ENCODE peak calls at places on chromosomes 6 and 20, in ten cellular contexts. One of them, this sample, is unnamed.

GRCh38 chr20:23915844-23916243 is 36.3 kb upstream of the CST5 start:
- DNase-seq in AG10803: no peak
- DNase-seq in GM10248: no peak
- DNase-seq in cardiac fibroblast: no peak
- DNase-seq in tibial nerve: no peak
- DNase-seq in A549: no peak
- DNase-seq in brain microvascular endothelial cell: no peak
- DNase-seq in keratinocyte: no peak
- DNase-seq in GM06990: no peak
- DNase-seq in GM20000: no peak
- DNase-seq in this sample: no peak

GRCh38 chr20:20782221-20782620 is 69.8 kb upstream of the RALGAPA2 start:
- DNase-seq in AG10803: no peak
- DNase-seq in GM10248: no peak
- DNase-seq in cardiac fibroblast: no peak
- DNase-seq in tibial nerve: no peak
- DNase-seq in A549: no peak
- DNase-seq in brain microvascular endothelial cell: no peak
- DNase-seq in keratinocyte: no peak
- DNase-seq in GM06990: no peak
- DNase-seq in GM20000: no peak
- DNase-seq in this sample: no peak

GRCh38 chr6:156167289-156168076 is 609.7 kb upstream of the ARID1B start:
- DNase-seq in AG10803: peak; percentile 3
- DNase-seq in GM10248: no peak
- DNase-seq in cardiac fibroblast: peak; percentile 3
- DNase-seq in tibial nerve: peak; percentile 25
- DNase-seq in A549: no peak
- DNase-seq in brain microvascular endothelial cell: peak; percentile 22
- DNase-seq in keratinocyte: no peak
- DNase-seq in GM06990: no peak
- DNase-seq in GM20000: no peak
- DNase-seq in this sample: no peak

GRCh38 chr20:31821427-31821826 is 2.3 kb downstream of the MYLK2 start:
- DNase-seq in AG10803: no peak
- DNase-seq in GM10248: no peak
- DNase-seq in cardiac fibroblast: no peak
- DNase-seq in tibial nerve: no peak
- DNase-seq in A549: no peak
- DNase-seq in brain microvascular endothelial cell: no peak
- DNase-seq in keratinocyte: no peak
- DNase-seq in GM06990: no peak
- DNase-seq in GM20000: no peak
- DNase-seq in this sample: no peak

GRCh38 chr6:53358440-53359087 is 9.8 kb upstream of the ELOVL5 start:
- DNase-seq in AG10803: no peak
- DNase-seq in GM10248: no peak
- DNase-seq in cardiac fibroblast: no peak
- DNase-seq in tibial nerve: no peak
- DNase-seq in A549: no peak
- DNase-seq in brain microvascular endothelial cell: no peak
- DNase-seq in keratinocyte: no peak
- DNase-seq in GM06990: no peak
- DNase-seq in GM20000: peak; percentile 33
- DNase-seq in this sample: no peak

GRCh38 chr20:33023439-33024262 is 7.8 kb upstream of the BPIFB6 start:
- DNase-seq in AG10803: no peak
- DNase-seq in GM10248: no peak
- DNase-seq in cardiac fibroblast: no peak
- DNase-seq in tibial nerve: no peak
- DNase-seq in A549: no peak
- DNase-seq in brain microvascular endothelial cell: no peak
- DNase-seq in keratinocyte: no peak
- DNase-seq in GM06990: no peak
- DNase-seq in GM20000: no peak
- DNase-seq in this sample: no peak

GRCh38 chr20:37347347-37347823 is 1.4 kb downstream of the SRC start:
- DNase-seq in AG10803: no peak
- DNase-seq in GM10248: no peak
- DNase-seq in cardiac fibroblast: no peak
- DNase-seq in tibial nerve: no peak
- DNase-seq in A549: no peak
- DNase-seq in brain microvascular endothelial cell: no peak
- DNase-seq in keratinocyte: no peak
- DNase-seq in GM06990: no peak
- DNase-seq in GM20000: no peak
- DNase-seq in this sample: no peak

GRCh38 chr6:87483929-87484328 is 11.2 kb downstream of the SLC35A1 start:
- DNase-seq in AG10803: peak; percentile 44
- DNase-seq in GM10248: no peak
- DNase-seq in cardiac fibroblast: peak; percentile 38
- DNase-seq in tibial nerve: no peak
- DNase-seq in A549: peak; percentile 25
- DNase-seq in brain microvascular endothelial cell: peak; percentile 40
- DNase-seq in keratinocyte: no peak
- DNase-seq in GM06990: no peak
- DNase-seq in GM20000: no peak
- DNase-seq in this sample: no peak

GRCh38 chr6:90078513-90079289 is 184.4 kb downstream of the GJA10 start:
- DNase-seq in AG10803: peak; percentile 5
- DNase-seq in GM10248: no peak
- DNase-seq in cardiac fibroblast: peak; percentile 9
- DNase-seq in tibial nerve: no peak
- DNase-seq in A549: no peak
- DNase-seq in brain microvascular endothelial cell: no peak
- DNase-seq in keratinocyte: no peak
- DNase-seq in GM06990: no peak
- DNase-seq in GM20000: no peak
- DNase-seq in this sample: no peak

GRCh38 chr6:120871416-120872261 is 462.6 kb downstream of the TBC1D32 start:
- DNase-seq in AG10803: no peak
- DNase-seq in GM10248: no peak
- DNase-seq in cardiac fibroblast: no peak
- DNase-seq in tibial nerve: no peak
- DNase-seq in A549: no peak
- DNase-seq in brain microvascular endothelial cell: no peak
- DNase-seq in keratinocyte: no peak
- DNase-seq in GM06990: no peak
- DNase-seq in GM20000: no peak
- DNase-seq in this sample: no peak

GRCh38 chr6:163860194-163861081 is 445.9 kb downstream of the QKI start:
- DNase-seq in AG10803: peak; percentile 63
- DNase-seq in GM10248: no peak
- DNase-seq in cardiac fibroblast: peak; percentile 9
- DNase-seq in tibial nerve: peak; percentile 15
- DNase-seq in A549: no peak
- DNase-seq in brain microvascular endothelial cell: peak; percentile 28
- DNase-seq in keratinocyte: no peak
- DNase-seq in GM06990: no peak
- DNase-seq in GM20000: no peak
- DNase-seq in this sample: no peak

GRCh38 chr6:42511803-42512422 is 51.9 kb upstream of the UBR2 start:
- DNase-seq in AG10803: peak; percentile 38
- DNase-seq in GM10248: no peak
- DNase-seq in cardiac fibroblast: peak; percentile 64
- DNase-seq in tibial nerve: no peak
- DNase-seq in A549: no peak
- DNase-seq in brain microvascular endothelial cell: peak; percentile 24
- DNase-seq in keratinocyte: no peak
- DNase-seq in GM06990: no peak
- DNase-seq in GM20000: no peak
- DNase-seq in this sample: no peak

GRCh38 chr20:59648720-59649119 is 44.4 kb downstream of the PHACTR3 start:
- DNase-seq in AG10803: no peak
- DNase-seq in GM10248: no peak
- DNase-seq in cardiac fibroblast: no peak
- DNase-seq in tibial nerve: no peak
- DNase-seq in A549: no peak
- DNase-seq in brain microvascular endothelial cell: no peak
- DNase-seq in keratinocyte: no peak
- DNase-seq in GM06990: no peak
- DNase-seq in GM20000: no peak
- DNase-seq in this sample: no peak

GRCh38 chr20:59645761-59646171 is 41.4 kb downstream of the PHACTR3 start:
- DNase-seq in AG10803: peak; percentile 5
- DNase-seq in GM10248: no peak
- DNase-seq in cardiac fibroblast: no peak
- DNase-seq in tibial nerve: no peak
- DNase-seq in A549: no peak
- DNase-seq in brain microvascular endothelial cell: no peak
- DNase-seq in keratinocyte: no peak
- DNase-seq in GM06990: no peak
- DNase-seq in GM20000: no peak
- DNase-seq in this sample: no peak

GRCh38 chr20:59646487-59646886 is 42.1 kb downstream of the PHACTR3 start:
- DNase-seq in AG10803: no peak
- DNase-seq in GM10248: no peak
- DNase-seq in cardiac fibroblast: no peak
- DNase-seq in tibial nerve: no peak
- DNase-seq in A549: no peak
- DNase-seq in brain microvascular endothelial cell: no peak
- DNase-seq in keratinocyte: no peak
- DNase-seq in GM06990: no peak
- DNase-seq in GM20000: no peak
- DNase-seq in this sample: no peak

GRCh38 chr20:59645316-59645715 is 41.0 kb downstream of the PHACTR3 start:
- DNase-seq in AG10803: no peak
- DNase-seq in GM10248: no peak
- DNase-seq in cardiac fibroblast: no peak
- DNase-seq in tibial nerve: no peak
- DNase-seq in A549: no peak
- DNase-seq in brain microvascular endothelial cell: no peak
- DNase-seq in keratinocyte: no peak
- DNase-seq in GM06990: no peak
- DNase-seq in GM20000: no peak
- DNase-seq in this sample: no peak

GRCh38 chr20:59647271-59647670 is 42.9 kb downstream of the PHACTR3 start:
- DNase-seq in AG10803: no peak
- DNase-seq in GM10248: no peak
- DNase-seq in cardiac fibroblast: no peak
- DNase-seq in tibial nerve: no peak
- DNase-seq in A549: no peak
- DNase-seq in brain microvascular endothelial cell: no peak
- DNase-seq in keratinocyte: no peak
- DNase-seq in GM06990: no peak
- DNase-seq in GM20000: no peak
- DNase-seq in this sample: no peak
- TF ChIP-seq CTCF in AG10803: no peak
- TF ChIP-seq CTCF in GM10248: no peak
- TF ChIP-seq CTCF in cardiac fibroblast: no peak
- TF ChIP-seq CTCF in tibial nerve: no peak
- TF ChIP-seq CTCF in A549: no peak
- TF ChIP-seq CTCF in brain microvascular endothelial cell: no peak
- TF ChIP-seq CTCF in keratinocyte: no peak
- TF ChIP-seq CTCF in GM06990: no peak
- TF ChIP-seq CTCF in GM20000: no peak
- TF ChIP-seq CTCF in this sample: no peak

GRCh38 chr20:59055302-59055701 is 12.7 kb upstream of the PRELID3B start:
- DNase-seq in AG10803: no peak
- DNase-seq in GM10248: no peak
- DNase-seq in cardiac fibroblast: peak; percentile 61
- DNase-seq in tibial nerve: peak; percentile 33
- DNase-seq in A549: peak; percentile 30
- DNase-seq in brain microvascular endothelial cell: no peak
- DNase-seq in keratinocyte: no peak
- DNase-seq in GM06990: no peak
- DNase-seq in GM20000: no peak
- DNase-seq in this sample: no peak
- TF ChIP-seq CTCF in AG10803: peak; percentile 39
- TF ChIP-seq CTCF in GM10248: peak; percentile 37
- TF ChIP-seq CTCF in cardiac fibroblast: peak; percentile 37
- TF ChIP-seq CTCF in tibial nerve: no peak
- TF ChIP-seq CTCF in A549: peak; percentile 49
- TF ChIP-seq CTCF in brain microvascular endothelial cell: peak; percentile 36
- TF ChIP-seq CTCF in keratinocyte: peak; percentile 37
- TF ChIP-seq CTCF in GM06990: peak; percentile 33
- TF ChIP-seq CTCF in GM20000: no peak
- TF ChIP-seq CTCF in this sample: peak; percentile 38

DNA sequence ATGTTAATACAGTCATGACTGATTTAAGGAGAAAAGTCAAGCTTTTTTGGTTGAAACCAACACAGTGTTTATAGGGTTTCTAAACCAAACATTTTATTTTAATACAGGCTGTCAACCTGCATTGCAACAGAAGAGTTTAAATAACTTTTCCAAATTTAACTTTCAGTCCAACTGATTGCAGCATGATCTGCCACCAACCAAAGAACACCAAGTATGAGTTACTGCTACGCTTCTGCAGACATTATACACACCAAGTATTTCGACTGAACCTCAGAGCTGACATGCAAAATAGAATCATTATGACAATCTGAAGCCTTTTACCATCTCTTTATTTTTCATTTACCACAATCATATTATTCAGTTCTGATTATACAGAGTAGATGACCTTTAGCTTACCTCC is 151.2 kb upstream of the DST start:
- DNase-seq in AG10803: no peak
- DNase-seq in GM10248: no peak
- DNase-seq in cardiac fibroblast: no peak
- DNase-seq in tibial nerve: no peak
- DNase-seq in A549: no peak
- DNase-seq in brain microvascular endothelial cell: no peak
- DNase-seq in keratinocyte: no peak
- DNase-seq in GM06990: no peak
- DNase-seq in GM20000: no peak
- DNase-seq in this sample: no peak
- TF ChIP-seq CTCF in AG10803: no peak
- TF ChIP-seq CTCF in GM10248: no peak
- TF ChIP-seq CTCF in cardiac fibroblast: no peak
- TF ChIP-seq CTCF in tibial nerve: no peak
- TF ChIP-seq CTCF in A549: no peak
- TF ChIP-seq CTCF in brain microvascular endothelial cell: no peak
- TF ChIP-seq CTCF in keratinocyte: no peak
- TF ChIP-seq CTCF in GM06990: no peak
- TF ChIP-seq CTCF in GM20000: no peak
- TF ChIP-seq CTCF in this sample: no peak

GRCh38 chr6:45791600-45792168 is 224.0 kb downstream of the CLIC5 start:
- DNase-seq in AG10803: peak; percentile 93
- DNase-seq in GM10248: no peak
- DNase-seq in cardiac fibroblast: peak; percentile 78
- DNase-seq in tibial nerve: no peak
- DNase-seq in A549: no peak
- DNase-seq in brain microvascular endothelial cell: peak; percentile 43
- DNase-seq in keratinocyte: no peak
- DNase-seq in GM06990: no peak
- DNase-seq in GM20000: no peak
- DNase-seq in this sample: no peak

GRCh38 chr6:45794465-45794864 is 221.2 kb downstream of the CLIC5 start:
- DNase-seq in AG10803: no peak
- DNase-seq in GM10248: no peak
- DNase-seq in cardiac fibroblast: no peak
- DNase-seq in tibial nerve: no peak
- DNase-seq in A549: no peak
- DNase-seq in brain microvascular endothelial cell: no peak
- DNase-seq in keratinocyte: no peak
- DNase-seq in GM06990: no peak
- DNase-seq in GM20000: no peak
- DNase-seq in this sample: no peak

GRCh38 chr6:45791181-45791580 is 224.5 kb downstream of the CLIC5 start:
- DNase-seq in AG10803: no peak
- DNase-seq in GM10248: no peak
- DNase-seq in cardiac fibroblast: peak; percentile 50
- DNase-seq in tibial nerve: no peak
- DNase-seq in A549: no peak
- DNase-seq in brain microvascular endothelial cell: peak; percentile 1
- DNase-seq in keratinocyte: no peak
- DNase-seq in GM06990: no peak
- DNase-seq in GM20000: no peak
- DNase-seq in this sample: no peak

GRCh38 chr6:45795678-45796077 is 220.0 kb downstream of the CLIC5 start:
- DNase-seq in AG10803: no peak
- DNase-seq in GM10248: no peak
- DNase-seq in cardiac fibroblast: no peak
- DNase-seq in tibial nerve: no peak
- DNase-seq in A549: no peak
- DNase-seq in brain microvascular endothelial cell: no peak
- DNase-seq in keratinocyte: no peak
- DNase-seq in GM06990: no peak
- DNase-seq in GM20000: no peak
- DNase-seq in this sample: no peak
- TF ChIP-seq CTCF in AG10803: no peak
- TF ChIP-seq CTCF in GM10248: no peak
- TF ChIP-seq CTCF in cardiac fibroblast: no peak
- TF ChIP-seq CTCF in tibial nerve: no peak
- TF ChIP-seq CTCF in A549: no peak
- TF ChIP-seq CTCF in brain microvascular endothelial cell: no peak
- TF ChIP-seq CTCF in keratinocyte: no peak
- TF ChIP-seq CTCF in GM06990: no peak
- TF ChIP-seq CTCF in GM20000: no peak
- TF ChIP-seq CTCF in this sample: no peak